ENCODE peak calls at places on chromosomes 2 and 18, in eight cellular contexts. R is PC-9; K is stimulated activated CD8-positive, alpha-beta memory T cell treated with anti-CD3 and anti-CD28 coated beads, Interleukin-4, amount 100 ng/mL, for 4 hours; Z is CD4-positive, CD25-positive, alpha-beta regulatory T cell; H is kidney; G is stimulated activated CD4-positive, alpha-beta T cell treated with anti-CD3 and anti-CD28 coated beads, Interleukin-4, amount 100 ng/mL, for 4 hours; L is activated CD4-positive, alpha-beta T cell treated with anti-CD3 and anti-CD28 coated beads for 48 hours; E is amygdala. S is an unnamed sample.

GRCh38 chr2:8145385-8145784 is 536.5 kb upstream of the ID2 start:
- DNase-seq in E (no peak), G (no peak), L (no peak), H (no peak), R (no peak), Z (no peak), K (no peak), S (no peak)

GRCh38 chr2:98043101-98043500 is 43.9 kb upstream of the VWA3B start:
- DNase-seq in G (no peak), E (no peak), K (no peak), R (no peak), L (no peak), Z (no peak), H (no peak), S (no peak)

GRCh38 chr2:185608799-185609198 is 129.8 kb upstream of the FSIP2 start:
- DNase-seq in L (no peak), H (no peak), R (no peak), K (no peak), Z (no peak), E (no peak), G (no peak), S (no peak)

GRCh38 chr2:20486571-20486970 is 39.7 kb downstream of the RHOB start:
- DNase-seq in E (no peak), R (no peak), K (no peak), G (no peak), Z (no peak), H (no peak), L (no peak), S (no peak)

GRCh38 chr2:161681043-161681442 is 56.8 kb downstream of the SLC4A10 start:
- DNase-seq in H (no peak), G (no peak), K (no peak), R (no peak), L (no peak), E (no peak), Z (no peak), S (peak)

GRCh38 chr2:173231042-173231441 is 123.6 kb upstream of the CDCA7 start:
- DNase-seq in R (no peak), K (no peak), Z (no peak), L (no peak), H (no peak), G (no peak), E (no peak), S (no peak)

GRCh38 chr2:113080134-113080533 is 12.4 kb downstream of the IL1F10 start:
- DNase-seq in R (peak), Z (peak), L (peak), E (no peak), H (no peak), G (peak), K (no peak), S (no peak)

GRCh38 chr2:162490052-162490717 is 146.3 kb downstream of the GCA start:
- DNase-seq in K (no peak), E (no peak), H (no peak), Z (no peak), L (peak), G (no peak), R (no peak), S (no peak)

GRCh38 chr2:1751768-1752725 is 7.7 kb upstream of the PXDN start:
- DNase-seq in Z (no peak), G (no peak), H (peak), K (no peak), E (no peak), L (no peak), R (no peak), S (no peak)

GRCh38 chr2:187138240-187138639 is 289.3 kb upstream of the ZSWIM2 start:
- DNase-seq in R (peak), H (peak), L (no peak), G (no peak), E (no peak), K (no peak), Z (no peak), S (peak)

GRCh38 chr2:235674812-235675211 is 181.0 kb downstream of the AGAP1 start:
- DNase-seq in Z (no peak), G (no peak), H (no peak), L (no peak), K (no peak), R (no peak), E (no peak), S (no peak)

GRCh38 chr18:6547476-6547875 is 132.8 kb upstream of the L3MBTL4 start:
- DNase-seq in Z (no peak), G (no peak), E (no peak), K (no peak), H (no peak), R (no peak), L (no peak), S (no peak)

GRCh38 chr2:38239452-38239851 is 137.6 kb downstream of the ATL2 start:
- DNase-seq in K (no peak), R (peak), G (no peak), H (no peak), E (no peak), Z (no peak), L (no peak), S (no peak)

GRCh38 chr2:235230809-235231601 is 262.8 kb upstream of the AGAP1 start:
- DNase-seq in H (no peak), G (no peak), L (no peak), Z (no peak), R (no peak), K (no peak), E (no peak), S (no peak)

GRCh38 chr2:66445781-66446177 is 10.9 kb downstream of the MEIS1 start:
- DNase-seq in K (no peak), G (no peak), L (no peak), Z (no peak), R (no peak), E (no peak), H (no peak), S (no peak)

GRCh38 chr2:43745457-43745856 is 28.4 kb upstream of the DYNC2LI1 start:
- DNase-seq in H (no peak), R (no peak), G (no peak), K (no peak), Z (no peak), L (no peak), E (no peak), S (no peak)

GRCh38 chr2:32940598-32940997 is 6.2 kb upstream of the LTBP1 start:
- DNase-seq in G (no peak), E (no peak), R (no peak), Z (no peak), L (no peak), H (no peak), K (no peak), S (no peak)

GRCh38 chr2:84474176-84474575 is 15.1 kb upstream of the SUCLG1 start:
- DNase-seq in K (no peak), E (no peak), R (peak), Z (no peak), H (no peak), G (no peak), L (no peak), S (no peak)

GRCh38 chr2:26645792-26646191 is 4.6 kb upstream of the CIB4 start:
- DNase-seq in K (no peak), H (no peak), Z (no peak), L (no peak), E (no peak), G (no peak), R (no peak), S (no peak)

GRCh38 chr2:94874277-94874997 is 3.2 kb downstream of the TEKT4 start:
- DNase-seq in R (peak), E (peak), K (peak), G (peak), Z (peak), L (peak), H (peak), S (peak)

GRCh38 chr2:134550566-134551164 is 168.1 kb downstream of the TMEM163 start:
- DNase-seq in E (no peak), Z (no peak), H (no peak), R (no peak), K (no peak), L (no peak), G (no peak), S (no peak)